ENCODE peak calls at places on chromosomes 16 and 17, in eight cellular contexts. One of them, this sample, is unnamed.

GRCh38 chr17:67359960-67360817 is 6.2 kb downstream of the PSMD12 start:
- DNase-seq in NCI-H524: peak; percentile 49
- DNase-seq in left lobe of liver: no peak
- DNase-seq in neuronal stem cell: no peak
- DNase-seq in NCI-H2029: peak; percentile 17
- DNase-seq in lower leg skin: no peak
- DNase-seq in stimulated activated CD8-positive, alpha-beta memory T cell treated with anti-CD3 and anti-CD28 coated beads, Interleukin-4, amount 100 ng/mL, for 1 hour: no peak
- DNase-seq in Kasumi-1: peak; percentile 90
- DNase-seq in this sample: no peak

GRCh38 chr17:51165680-51166197 is 472 bp upstream of the NME2 start:
- DNase-seq in NCI-H524: peak; percentile 91
- DNase-seq in left lobe of liver: no peak
- DNase-seq in neuronal stem cell: no peak
- DNase-seq in NCI-H2029: no peak
- DNase-seq in lower leg skin: no peak
- DNase-seq in stimulated activated CD8-positive, alpha-beta memory T cell treated with anti-CD3 and anti-CD28 coated beads, Interleukin-4, amount 100 ng/mL, for 1 hour: no peak
- DNase-seq in Kasumi-1: peak; percentile 91
- DNase-seq in this sample: no peak

GRCh38 chr16:57893559-57894389 is 77.2 kb downstream of the CNGB1 start:
- DNase-seq in NCI-H524: no peak
- DNase-seq in left lobe of liver: peak; percentile 84
- DNase-seq in neuronal stem cell: no peak
- DNase-seq in NCI-H2029: no peak
- DNase-seq in lower leg skin: no peak
- DNase-seq in stimulated activated CD8-positive, alpha-beta memory T cell treated with anti-CD3 and anti-CD28 coated beads, Interleukin-4, amount 100 ng/mL, for 1 hour: no peak
- DNase-seq in Kasumi-1: peak; percentile 77
- DNase-seq in this sample: peak; percentile 55

GRCh38 chr17:53335443-53335842 is 487.3 kb upstream of the KIF2B start:
- DNase-seq in NCI-H524: no peak
- DNase-seq in left lobe of liver: no peak
- DNase-seq in neuronal stem cell: no peak
- DNase-seq in NCI-H2029: no peak
- DNase-seq in lower leg skin: no peak
- DNase-seq in stimulated activated CD8-positive, alpha-beta memory T cell treated with anti-CD3 and anti-CD28 coated beads, Interleukin-4, amount 100 ng/mL, for 1 hour: no peak
- DNase-seq in Kasumi-1: peak; percentile 8
- DNase-seq in this sample: no peak

GRCh38 chr16:168424-168823 is 2.6 kb downstream of the HBM start:
- DNase-seq in NCI-H524: no peak
- DNase-seq in left lobe of liver: no peak
- DNase-seq in neuronal stem cell: no peak
- DNase-seq in NCI-H2029: peak; percentile 60
- DNase-seq in lower leg skin: no peak
- DNase-seq in stimulated activated CD8-positive, alpha-beta memory T cell treated with anti-CD3 and anti-CD28 coated beads, Interleukin-4, amount 100 ng/mL, for 1 hour: no peak
- DNase-seq in Kasumi-1: no peak
- DNase-seq in this sample: no peak

GRCh38 chr17:68398731-68399637 is 58.3 kb downstream of the WIPI1 start:
- DNase-seq in NCI-H524: peak; percentile 66
- DNase-seq in left lobe of liver: no peak
- DNase-seq in neuronal stem cell: peak; percentile 46
- DNase-seq in NCI-H2029: peak; percentile 5
- DNase-seq in lower leg skin: peak; percentile 87
- DNase-seq in stimulated activated CD8-positive, alpha-beta memory T cell treated with anti-CD3 and anti-CD28 coated beads, Interleukin-4, amount 100 ng/mL, for 1 hour: no peak
- DNase-seq in Kasumi-1: peak; percentile 47
- DNase-seq in this sample: peak; percentile 53

GRCh38 chr17:42744806-42745617 is at the start of gene EZH1:
- DNase-seq in NCI-H524: peak; percentile 98
- DNase-seq in left lobe of liver: peak; percentile 93
- DNase-seq in neuronal stem cell: peak; percentile 93
- DNase-seq in NCI-H2029: peak; percentile 89
- DNase-seq in lower leg skin: peak; percentile 97
- DNase-seq in stimulated activated CD8-positive, alpha-beta memory T cell treated with anti-CD3 and anti-CD28 coated beads, Interleukin-4, amount 100 ng/mL, for 1 hour: peak; percentile 86
- DNase-seq in Kasumi-1: peak; percentile 84
- DNase-seq in this sample: peak; percentile 89

GRCh38 chr17:16352838-16353701 is at the start of gene CENPV:
- DNase-seq in NCI-H524: peak; percentile 71
- DNase-seq in left lobe of liver: peak; percentile 66
- DNase-seq in neuronal stem cell: peak; percentile 53
- DNase-seq in NCI-H2029: peak; percentile 4
- DNase-seq in lower leg skin: peak; percentile 87
- DNase-seq in stimulated activated CD8-positive, alpha-beta memory T cell treated with anti-CD3 and anti-CD28 coated beads, Interleukin-4, amount 100 ng/mL, for 1 hour: peak; percentile 33
- DNase-seq in Kasumi-1: no peak
- DNase-seq in this sample: peak; percentile 40

GRCh38 chr17:73030501-73030911 is 62.0 kb downstream of the SLC39A11 start:
- DNase-seq in NCI-H524: peak; percentile 74
- DNase-seq in left lobe of liver: peak; percentile 77
- DNase-seq in neuronal stem cell: no peak
- DNase-seq in NCI-H2029: no peak
- DNase-seq in lower leg skin: no peak
- DNase-seq in stimulated activated CD8-positive, alpha-beta memory T cell treated with anti-CD3 and anti-CD28 coated beads, Interleukin-4, amount 100 ng/mL, for 1 hour: no peak
- DNase-seq in Kasumi-1: no peak
- DNase-seq in this sample: no peak

GRCh38 chr16:58464916-58465731 is 34.8 kb upstream of the NDRG4 start:
- DNase-seq in NCI-H524: peak; percentile 31
- DNase-seq in left lobe of liver: no peak
- DNase-seq in neuronal stem cell: peak; percentile 45
- DNase-seq in NCI-H2029: no peak
- DNase-seq in lower leg skin: no peak
- DNase-seq in stimulated activated CD8-positive, alpha-beta memory T cell treated with anti-CD3 and anti-CD28 coated beads, Interleukin-4, amount 100 ng/mL, for 1 hour: no peak
- DNase-seq in Kasumi-1: no peak
- DNase-seq in this sample: no peak

GRCh38 chr17:33038740-33039139 is 47.1 kb downstream of the SPACA3 start:
- DNase-seq in NCI-H524: peak; percentile 36
- DNase-seq in left lobe of liver: peak; percentile 16
- DNase-seq in neuronal stem cell: peak; percentile 64
- DNase-seq in NCI-H2029: peak; percentile 15
- DNase-seq in lower leg skin: no peak
- DNase-seq in stimulated activated CD8-positive, alpha-beta memory T cell treated with anti-CD3 and anti-CD28 coated beads, Interleukin-4, amount 100 ng/mL, for 1 hour: no peak
- DNase-seq in Kasumi-1: no peak
- DNase-seq in this sample: no peak

GRCh38 chr16:27225536-27226360 is 22.4 kb downstream of the KDM8 start:
- DNase-seq in NCI-H524: peak; percentile 52
- DNase-seq in left lobe of liver: no peak
- DNase-seq in neuronal stem cell: no peak
- DNase-seq in NCI-H2029: no peak
- DNase-seq in lower leg skin: no peak
- DNase-seq in stimulated activated CD8-positive, alpha-beta memory T cell treated with anti-CD3 and anti-CD28 coated beads, Interleukin-4, amount 100 ng/mL, for 1 hour: no peak
- DNase-seq in Kasumi-1: no peak
- DNase-seq in this sample: no peak

GRCh38 chr17:50902768-50903353 is 36.7 kb upstream of the TOB1 start:
- DNase-seq in NCI-H524: no peak
- DNase-seq in left lobe of liver: no peak
- DNase-seq in neuronal stem cell: peak; percentile 76
- DNase-seq in NCI-H2029: no peak
- DNase-seq in lower leg skin: no peak
- DNase-seq in stimulated activated CD8-positive, alpha-beta memory T cell treated with anti-CD3 and anti-CD28 coated beads, Interleukin-4, amount 100 ng/mL, for 1 hour: no peak
- DNase-seq in Kasumi-1: no peak
- DNase-seq in this sample: no peak

GRCh38 chr16:81940781-81941560 is 70.3 kb downstream of the SDR42E1 start:
- DNase-seq in NCI-H524: peak; percentile 72
- DNase-seq in left lobe of liver: no peak
- DNase-seq in neuronal stem cell: no peak
- DNase-seq in NCI-H2029: peak; percentile 8
- DNase-seq in lower leg skin: no peak
- DNase-seq in stimulated activated CD8-positive, alpha-beta memory T cell treated with anti-CD3 and anti-CD28 coated beads, Interleukin-4, amount 100 ng/mL, for 1 hour: no peak
- DNase-seq in Kasumi-1: peak; percentile 85
- DNase-seq in this sample: no peak

GRCh38 chr17:11900103-11900502 is 97.2 kb downstream of the ZNF18 start:
- DNase-seq in NCI-H524: no peak
- DNase-seq in left lobe of liver: no peak
- DNase-seq in neuronal stem cell: no peak
- DNase-seq in NCI-H2029: no peak
- DNase-seq in lower leg skin: no peak
- DNase-seq in stimulated activated CD8-positive, alpha-beta memory T cell treated with anti-CD3 and anti-CD28 coated beads, Interleukin-4, amount 100 ng/mL, for 1 hour: no peak
- DNase-seq in Kasumi-1: no peak
- DNase-seq in this sample: no peak

GRCh38 chr17:69967910-69968411 is 107.1 kb upstream of the KCNJ16 start:
- DNase-seq in NCI-H524: no peak
- DNase-seq in left lobe of liver: no peak
- DNase-seq in neuronal stem cell: no peak
- DNase-seq in NCI-H2029: no peak
- DNase-seq in lower leg skin: no peak
- DNase-seq in stimulated activated CD8-positive, alpha-beta memory T cell treated with anti-CD3 and anti-CD28 coated beads, Interleukin-4, amount 100 ng/mL, for 1 hour: no peak
- DNase-seq in Kasumi-1: no peak
- DNase-seq in this sample: no peak

GRCh38 chr16:66930189-66930588 is 4.0 kb downstream of the CIAO2B start:
- DNase-seq in NCI-H524: no peak
- DNase-seq in left lobe of liver: peak; percentile 89
- DNase-seq in neuronal stem cell: no peak
- DNase-seq in NCI-H2029: no peak
- DNase-seq in lower leg skin: no peak
- DNase-seq in stimulated activated CD8-positive, alpha-beta memory T cell treated with anti-CD3 and anti-CD28 coated beads, Interleukin-4, amount 100 ng/mL, for 1 hour: no peak
- DNase-seq in Kasumi-1: no peak
- DNase-seq in this sample: peak; percentile 62

GRCh38 chr16:56961386-56961785 is 364 bp upstream of the CETP start:
- DNase-seq in NCI-H524: no peak
- DNase-seq in left lobe of liver: no peak
- DNase-seq in neuronal stem cell: no peak
- DNase-seq in NCI-H2029: no peak
- DNase-seq in lower leg skin: no peak
- DNase-seq in stimulated activated CD8-positive, alpha-beta memory T cell treated with anti-CD3 and anti-CD28 coated beads, Interleukin-4, amount 100 ng/mL, for 1 hour: no peak
- DNase-seq in Kasumi-1: no peak
- DNase-seq in this sample: no peak

GRCh38 chr16:27405546-27406451 is 3.8 kb downstream of the IL21R start:
- DNase-seq in NCI-H524: no peak
- DNase-seq in left lobe of liver: no peak
- DNase-seq in neuronal stem cell: no peak
- DNase-seq in NCI-H2029: no peak
- DNase-seq in lower leg skin: peak; percentile 79
- DNase-seq in stimulated activated CD8-positive, alpha-beta memory T cell treated with anti-CD3 and anti-CD28 coated beads, Interleukin-4, amount 100 ng/mL, for 1 hour: no peak
- DNase-seq in Kasumi-1: no peak
- DNase-seq in this sample: no peak

GRCh38 chr16:88014954-88015805 is 63.9 kb downstream of the BANP start:
- DNase-seq in NCI-H524: no peak
- DNase-seq in left lobe of liver: peak; percentile 39
- DNase-seq in neuronal stem cell: no peak
- DNase-seq in NCI-H2029: no peak
- DNase-seq in lower leg skin: peak; percentile 76
- DNase-seq in stimulated activated CD8-positive, alpha-beta memory T cell treated with anti-CD3 and anti-CD28 coated beads, Interleukin-4, amount 100 ng/mL, for 1 hour: no peak
- DNase-seq in Kasumi-1: no peak
- DNase-seq in this sample: no peak

GRCh38 chr17:31900877-31901276 is 631 bp downstream of the UTP6 start:
- DNase-seq in NCI-H524: no peak
- DNase-seq in left lobe of liver: no peak
- DNase-seq in neuronal stem cell: no peak
- DNase-seq in NCI-H2029: no peak
- DNase-seq in lower leg skin: no peak
- DNase-seq in stimulated activated CD8-positive, alpha-beta memory T cell treated with anti-CD3 and anti-CD28 coated beads, Interleukin-4, amount 100 ng/mL, for 1 hour: no peak
- DNase-seq in Kasumi-1: peak; percentile 35
- DNase-seq in this sample: no peak

This sample was measured in lung.